ENCODE peak calls at places on chromosomes 13 and 19, in eight cellular contexts. U, W, Q, E, B, L, X and J are unnamed samples.

GRCh38 chr13:51681037-51681678 is 96.9 kb downstream of the WDFY2 start:
- DNase-seq in U (no peak), W (no peak), Q (no peak), E (no peak), B (peak; percentile 62), L (no peak), X (peak; percentile 34), J (no peak)

GRCh38 chr19:28898279-28898678 is 314.7 kb downstream of the UQCRFS1 start:
- DNase-seq in U (no peak), W (no peak), Q (no peak), E (no peak), B (no peak), L (no peak), X (no peak), J (no peak)

GRCh38 chr13:22111152-22111783 is 440.4 kb downstream of the FGF9 start:
- DNase-seq in U (no peak), W (no peak), Q (no peak), E (no peak), B (no peak), L (no peak), X (no peak), J (no peak)

GRCh38 chr19:43624933-43625332 is 5.5 kb upstream of the ZNF428 start:
- DNase-seq in U (peak; percentile 57), W (no peak), Q (peak; percentile 31), E (no peak), B (no peak), L (peak; percentile 63), X (no peak), J (peak; percentile 95)

GRCh38 chr19:35902870-35903475 is 644 bp downstream of the HCST start:
- DNase-seq in U (no peak), W (no peak), Q (no peak), E (no peak), B (no peak), L (no peak), X (no peak), J (peak; percentile 65)

GRCh38 chr13:39051157-39051556 is 12.9 kb downstream of the NHLRC3 start:
- DNase-seq in U (no peak), W (peak; percentile 58), Q (no peak), E (no peak), B (no peak), L (no peak), X (peak; percentile 30), J (no peak)

GRCh38 chr19:2171349-2172145 is 7.8 kb downstream of the DOT1L start:
- DNase-seq in U (no peak), W (no peak), Q (peak; percentile 41), E (no peak), B (no peak), L (peak; percentile 68), X (no peak), J (peak; percentile 94)

GRCh38 chr13:82298110-82298509 is 1584.2 kb downstream of the SLITRK1 start:
- DNase-seq in U (no peak), W (no peak), Q (no peak), E (no peak), B (no peak), L (no peak), X (no peak), J (no peak)

GRCh38 chr19:38647966-38648788 is 728 bp downstream of the ACTN4 start:
- DNase-seq in U (no peak), W (no peak), Q (no peak), E (no peak), B (no peak), L (no peak), X (no peak), J (no peak)